ENCODE peak calls at places on chromosome 17, in eight cellular contexts. A is cardiac muscle cell, Z is tibial nerve, T is body of pancreas, R is adrenal gland, Q is astrocyte of the cerebellum, V is choroid plexus epithelial cell, J is psoas muscle. O is an unnamed sample.
A peak's percentile ranks its signal among the peaks of the same experiment; 100 is the strongest.

GRCh38 chr17:47878203-47879027 is 17.6 kb upstream of the SP2 start:
- DNase-seq in A (no peak), T (no peak), Q (no peak), J (no peak), V (no peak), Z (no peak), R (no peak), O (no peak)

GRCh38 chr17:82930043-82930923 is 90.5 kb upstream of the ZNF750 start:
- DNase-seq in A (no peak), T (peak; percentile 4), Z (no peak), V (no peak), R (no peak), Q (no peak), J (peak; percentile 8), O (no peak)

GRCh38 chr17:67157732-67158639 is 87.0 kb downstream of the HELZ start:
- DNase-seq in R (no peak), Q (no peak), V (peak; percentile 79), A (peak; percentile 58), J (no peak), Z (no peak), T (no peak), O (no peak)

GRCh38 chr17:34620458-34620857 is 41.1 kb downstream of the TMEM132E start:
- DNase-seq in T (no peak), A (no peak), J (no peak), V (no peak), Q (no peak), R (no peak), Z (no peak), O (no peak)

GRCh38 chr17:27236710-27237315 is 57.1 kb upstream of the WSB1 start:
- DNase-seq in A (peak; percentile 84), R (peak; percentile 58), J (peak; percentile 57), Q (peak; percentile 70), V (peak; percentile 89), T (peak; percentile 91), Z (peak; percentile 98), O (peak; percentile 35)

GRCh38 chr17:16215965-16216316 is 607 bp upstream of the NCOR1 start:
- DNase-seq in R (peak; percentile 57), T (no peak), A (no peak), J (no peak), Z (peak; percentile 24), V (no peak), Q (no peak), O (no peak)

GRCh38 chr17:17304521-17304985 is 1.4 kb downstream of the NT5M start:
- DNase-seq in T (no peak), A (no peak), Q (no peak), V (no peak), R (no peak), Z (no peak), J (no peak), O (no peak)

GRCh38 chr17:59618894-59619312 is 792 bp upstream of the CLTC start:
- DNase-seq in A (no peak), R (peak; percentile 94), Z (peak; percentile 86), Q (peak; percentile 80), T (no peak), V (peak; percentile 96), J (no peak), O (peak; percentile 54)

GRCh38 chr17:63974594-63975192 is 2.0 kb upstream of the SCN4A start:
- DNase-seq in V (peak; percentile 31), Q (no peak), J (peak; percentile 42), R (no peak), T (no peak), A (no peak), Z (no peak), O (peak; percentile 41)

GRCh38 chr17:48547839-48548686 is 3.2 kb upstream of the HOXB2 start:
- DNase-seq in R (no peak), A (peak; percentile 70), T (no peak), J (no peak), Z (no peak), Q (peak; percentile 70), V (no peak), O (no peak)

GRCh38 chr17:64385187-64386083 is 5.2 kb downstream of the PECAM1 start:
- DNase-seq in Z (peak; percentile 69), Q (peak; percentile 92), R (peak; percentile 95), J (peak; percentile 67), V (peak; percentile 90), T (peak; percentile 30), A (peak; percentile 83), O (peak; percentile 81)

DNA sequence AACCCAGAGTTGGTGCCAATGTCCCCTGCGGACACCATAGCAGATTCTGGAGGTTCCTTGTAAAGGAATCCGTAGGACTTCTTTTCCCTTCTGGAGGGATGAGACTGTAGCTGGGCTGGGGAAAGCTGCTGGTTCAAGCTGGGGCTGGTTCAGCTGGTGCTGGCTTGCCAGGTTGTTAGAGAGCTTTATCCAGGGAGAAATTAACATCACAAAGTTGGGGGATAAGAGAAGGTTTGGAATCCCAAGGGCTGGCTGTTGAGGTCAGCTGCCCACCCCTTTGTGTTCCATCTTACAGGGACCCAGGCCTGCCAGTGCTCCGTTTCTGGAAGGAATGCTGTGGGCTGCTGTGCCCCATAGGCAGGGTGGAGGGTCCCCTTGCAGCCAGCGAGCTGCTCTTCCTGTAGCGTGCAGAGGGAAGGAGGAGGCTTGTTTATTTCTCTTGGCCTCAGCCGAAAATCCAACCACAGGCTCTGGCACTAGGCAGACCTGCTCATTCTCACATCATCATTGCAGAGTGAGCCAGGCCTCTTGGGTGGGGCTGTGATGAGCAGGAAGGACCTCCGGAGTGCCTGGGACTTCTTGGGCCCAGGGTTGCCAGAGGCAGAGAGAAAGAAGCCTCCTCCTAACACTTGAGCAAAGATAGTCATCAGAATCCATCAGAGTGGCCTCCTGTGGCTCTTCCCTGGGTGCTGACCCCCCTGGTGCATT is 251.1 kb downstream of the SEC14L1 start:
- DNase-seq in A (peak; percentile 90), T (no peak), Z (peak; percentile 81), V (peak; percentile 93), R (no peak), J (peak; percentile 76), Q (peak; percentile 95), O (no peak)
- H3K4me3 ChIP-seq in A (no peak overlapping the region), T (no peak overlapping the region), Z (no peak overlapping the region), V (no peak overlapping the region), R (no peak overlapping the region), J (no peak overlapping the region), Q (no peak overlapping the region), O (no peak overlapping the region)

GRCh38 chr17:41667280-41668008 is 21.2 kb upstream of the EIF1 start:
- DNase-seq in V (no peak), A (no peak), T (no peak), J (no peak), R (no peak), Q (no peak), Z (no peak), O (no peak)
- TF ChIP-seq CTCF in V (no peak), A (no peak), T (no peak), J (no peak), R (no peak), Q (no peak), Z (peak; percentile 6), O (no peak)

GRCh38 chr17:1398900-1399299 is 1.1 kb downstream of the YWHAE start:
- DNase-seq in R (no peak), Q (no peak), J (no peak), V (peak; percentile 60), Z (peak; percentile 21), A (peak; percentile 40), T (peak; percentile 21), O (no peak)
- H3K4me3 ChIP-seq in R (peak overlapping the region; percentile 91), Q (peak overlapping the region; percentile 96), J (peak overlapping the region; percentile 88), V (peak overlapping the region; percentile 97), Z (peak overlapping the region; percentile 79), A (peak overlapping the region; percentile 86), T (peak overlapping the region; percentile 89), O (peak overlapping the region; percentile 59)

GRCh38 chr17:40340880-40341807 is 23.4 kb downstream of the GJD3 start:
- DNase-seq in Z (peak; percentile 84), V (peak; percentile 68), A (peak; percentile 82), J (peak; percentile 95), R (peak; percentile 95), Q (no peak), T (peak; percentile 86), O (no peak)
- TF ChIP-seq CTCF in Z (peak; percentile 31), V (peak; percentile 29), A (no peak), J (peak; percentile 3), R (peak; percentile 11), Q (no peak), T (no peak), O (peak; percentile 34)

GRCh38 chr17:45408611-45409421 is 23.9 kb downstream of the ARHGAP27 start:
- DNase-seq in V (peak; percentile 9), Q (no peak), J (no peak), A (no peak), R (no peak), Z (no peak), T (no peak), O (no peak)

GRCh38 chr17:45413498-45413923 is 19.2 kb downstream of the ARHGAP27 start:
- DNase-seq in R (peak; percentile 60), J (peak; percentile 55), Q (no peak), Z (no peak), A (no peak), T (no peak), V (no peak), O (no peak)

GRCh38 chr17:45411348-45412105 is 21.1 kb downstream of the ARHGAP27 start:
- DNase-seq in T (no peak), A (no peak), V (no peak), Z (no peak), J (no peak), Q (no peak), R (no peak), O (no peak)

GRCh38 chr17:45409659-45410076 is 23.0 kb downstream of the ARHGAP27 start:
- DNase-seq in Z (no peak), Q (no peak), T (no peak), V (no peak), R (no peak), A (no peak), J (no peak), O (no peak)

GRCh38 chr17:45410144-45411091 is 22.3 kb downstream of the ARHGAP27 start:
- DNase-seq in T (no peak), A (no peak), R (peak; percentile 62), Q (no peak), J (no peak), Z (peak; percentile 56), V (no peak), O (no peak)
- H3K4me3 ChIP-seq in T (no peak overlapping the region), A (no peak overlapping the region), R (no peak overlapping the region), Q (no peak overlapping the region), J (peak overlapping the region; percentile 48), Z (no peak overlapping the region), V (no peak overlapping the region), O (no peak overlapping the region)

GRCh38 chr17:78828470-78829185 is 12.0 kb downstream of the USP36 start:
- DNase-seq in A (peak; percentile 53), Q (no peak), J (no peak), V (peak; percentile 90), R (no peak), T (no peak), Z (no peak), O (no peak)
- TF ChIP-seq CTCF in A (peak; percentile 34), Q (peak; percentile 53), J (no peak), V (peak; percentile 86), R (no peak), T (no peak), Z (no peak), O (peak; percentile 47)